ENCODE peak calls at places on chromosomes 1 and 21, in five cellular contexts. I is heart right ventricle, R is A549, N is WTC11, O is upper lobe of right lung. D is an unnamed sample.

GRCh38 chr21:42309753-42310213 is 5.4 kb downstream of the TFF3 start:
- DNase-seq in N (peak), O (peak), R (peak), I (peak), D (peak)

GRCh38 chr1:116203936-116204335 is 92.7 kb downstream of the MAB21L3 start:
- DNase-seq in I (no peak), R (no peak), N (no peak), O (no peak), D (no peak)

GRCh38 chr1:206911064-206911663 is 10.6 kb downstream of the FCMR start:
- DNase-seq in I (no peak), R (peak), O (no peak), N (no peak), D (peak)

GRCh38 chr21:45944601-45945000 is 37.0 kb upstream of the COL6A1 start:
- DNase-seq in I (no peak), O (no peak), N (no peak), R (no peak), D (no peak)

GRCh38 chr1:109385417-109385816 is 12.3 kb downstream of the SORT1 start:
- DNase-seq in O (no peak), I (peak), R (no peak), N (no peak), D (peak)

GRCh38 chr1:43796111-43796581 is 88.8 kb downstream of the ST3GAL3 start:
- DNase-seq in O (no peak), I (no peak), R (no peak), N (no peak), D (no peak)

GRCh38 chr1:174114788-174115448 is 44.4 kb upstream of the RABGAP1L start:
- DNase-seq in O (no peak), N (no peak), I (no peak), R (peak), D (peak)

GRCh38 chr1:203278087-203278884 is 27.0 kb upstream of the BTG2 start:
- DNase-seq in N (no peak), O (peak), I (peak), R (no peak), D (peak)

GRCh38 chr1:69913967-69914366 is 291.4 kb downstream of the LRRC40 start:
- DNase-seq in R (no peak), O (no peak), I (peak), N (no peak), D (no peak)

GRCh38 chr21:46320331-46320801 is 3.3 kb downstream of the C21orf58 start:
- DNase-seq in I (no peak), R (no peak), N (no peak), O (no peak), D (no peak)

GRCh38 chr1:84253891-84254290 is 47.6 kb upstream of the SAMD13 start:
- DNase-seq in R (peak), I (peak), O (peak), N (no peak), D (peak)

GRCh38 chr1:56710646-56711045 is 65.5 kb downstream of the PRKAA2 start:
- DNase-seq in R (peak), N (no peak), I (no peak), O (no peak), D (no peak)

GRCh38 chr1:44170281-44170823 is 28.9 kb upstream of the KLF18 start:
- DNase-seq in I (no peak), N (no peak), O (no peak), R (no peak), D (no peak)

GRCh38 chr1:39272791-39273071 is 68.2 kb downstream of the MACF1 start:
- DNase-seq in I (no peak), R (no peak), N (no peak), O (no peak), D (no peak)

GRCh38 chr1:59815892-59816291 is 1.1 kb downstream of the HOOK1 start:
- DNase-seq in I (no peak), N (no peak), O (no peak), R (no peak), D (no peak)

GRCh38 chr1:97489834-97490233 is 431.0 kb downstream of the DPYD start:
- DNase-seq in O (no peak), R (peak), I (no peak), N (no peak), D (no peak)

GRCh38 chr1:35345439-35345981 is 77.0 kb downstream of the ZMYM4 start:
- DNase-seq in O (peak), I (no peak), R (peak), N (peak), D (no peak)

GRCh38 chr1:32743380-32744062 is 41.0 kb upstream of the SYNC start:
- DNase-seq in I (no peak), R (no peak), N (no peak), O (no peak), D (peak)

GRCh38 chr1:32741067-32741416 is 38.5 kb upstream of the SYNC start:
- DNase-seq in R (no peak), O (no peak), N (peak), I (no peak), D (no peak)

GRCh38 chr1:32742956-32743355 is 40.4 kb upstream of the SYNC start:
- DNase-seq in N (no peak), I (no peak), R (no peak), O (no peak), D (peak)

GRCh38 chr1:32742132-32742947 is 39.8 kb upstream of the SYNC start:
- DNase-seq in N (peak), I (no peak), R (no peak), O (peak), D (peak)

GRCh38 chr1:32741417-32742131 is 39.0 kb upstream of the SYNC start:
- DNase-seq in N (no peak), R (no peak), O (peak), I (no peak), D (no peak)
- TF ChIP-seq CTCF in N (no peak), R (peak), O (peak), I (peak), D (peak)

GRCh38 chr1:187417524-187417923 is 588.8 kb downstream of the PLA2G4A start:
- DNase-seq in N (no peak), I (no peak), O (no peak), R (no peak), D (no peak)

GRCh38 chr1:187413770-187414169 is 585.0 kb downstream of the PLA2G4A start:
- DNase-seq in R (peak), I (no peak), N (no peak), O (no peak), D (no peak)

GRCh38 chr1:187409341-187409740 is 580.6 kb downstream of the PLA2G4A start:
- DNase-seq in O (no peak), I (no peak), R (no peak), N (no peak), D (no peak)

GRCh38 chr1:187411118-187411517 is 582.4 kb downstream of the PLA2G4A start:
- DNase-seq in R (no peak), O (no peak), I (no peak), N (no peak), D (no peak)

GRCh38 chr1:187415065-187415464 is 586.3 kb downstream of the PLA2G4A start:
- DNase-seq in N (no peak), I (no peak), O (no peak), R (no peak), D (no peak)
- TF ChIP-seq CTCF in N (no peak), I (no peak), O (no peak), R (no peak), D (no peak)

GRCh38 chr1:154478639-154479038 is 23.4 kb upstream of the TDRD10 start:
- DNase-seq in R (peak), N (no peak), O (no peak), I (no peak), D (no peak)
- TF ChIP-seq CTCF in R (peak), N (no peak), O (no peak), I (no peak), D (no peak)

DNA sequence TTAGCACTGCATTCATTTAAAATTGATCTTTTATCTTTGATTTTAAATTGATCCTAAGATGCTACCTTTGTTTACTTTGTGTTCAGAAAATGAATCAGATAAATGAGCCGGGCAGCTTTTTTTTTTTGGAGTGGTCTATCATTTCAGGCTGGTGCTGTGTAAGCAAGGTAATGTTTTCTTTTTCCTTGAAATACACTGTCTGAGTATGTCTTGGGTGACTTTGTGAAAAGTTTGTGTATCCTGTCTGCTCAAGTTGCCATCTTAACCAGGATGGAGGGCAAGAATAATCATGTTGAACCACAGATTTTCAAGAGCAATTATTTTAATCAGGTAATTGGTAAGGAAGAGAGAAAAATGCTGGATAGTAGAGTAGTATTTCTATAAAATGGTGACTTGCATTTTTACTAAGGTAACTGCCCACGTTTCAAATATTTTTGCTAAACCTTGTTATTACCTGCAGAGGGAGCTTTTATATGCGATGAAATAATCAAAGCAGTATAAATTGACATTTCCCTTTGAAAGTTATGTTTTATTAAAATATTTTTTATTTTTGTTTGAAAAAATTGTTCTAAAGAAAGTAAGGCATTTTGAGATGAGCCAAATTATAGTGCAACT is 11.1 kb downstream of the ADGRL2 start:
- DNase-seq in O (no peak), I (no peak), N (no peak), R (peak), D (no peak)
- TF ChIP-seq CTCF in O (peak), I (peak), N (no peak), R (peak), D (peak)

GRCh38 chr1:24642481-24643361 is at the start of gene SRRM1:
- DNase-seq in I (peak), N (peak), R (peak), O (peak), D (peak)
- TF ChIP-seq CTCF in I (peak), N (no peak), R (no peak), O (no peak), D (peak)

GRCh38 chr1:187010571-187011309 is 182.0 kb downstream of the PLA2G4A start:
- DNase-seq in I (no peak), R (no peak), O (no peak), N (no peak), D (no peak)
- TF ChIP-seq CTCF in I (no peak), R (no peak), O (no peak), N (no peak), D (no peak)

D was measured in body of pancreas.